ENCODE peak calls at places on chromosome 12, in eight cellular contexts. W is keratinocyte, B is GM10248, H is progenitor cell of endocrine pancreas, C is heart left ventricle, M is body of pancreas, Q is AG04449, L is cardiac fibroblast. J is an unnamed sample.

GRCh38 chr12:14841761-14842160 is 1.6 kb downstream of the ART4 start:
- DNase-seq in W (no peak), B (no peak), H (no peak), C (no peak), M (peak), Q (no peak), L (peak), J (peak)

GRCh38 chr12:67096533-67097318 is 172.4 kb upstream of the CAND1 start:
- DNase-seq in W (no peak), B (no peak), H (no peak), C (no peak), M (no peak), Q (no peak), L (peak), J (no peak)

GRCh38 chr12:66500841-66501240 is 178.0 kb downstream of the GRIP1 start:
- DNase-seq in W (no peak), B (peak), H (no peak), C (no peak), M (no peak), Q (no peak), L (no peak), J (no peak)

GRCh38 chr12:52327830-52328500 is 6.8 kb upstream of the KRT83 start:
- DNase-seq in W (no peak), B (no peak), H (no peak), C (no peak), M (no peak), Q (no peak), L (no peak), J (no peak)

GRCh38 chr12:8697476-8698131 is at the start of gene RIMKLB:
- DNase-seq in W (no peak), B (peak), H (peak), C (peak), M (peak), Q (no peak), L (peak), J (peak)

GRCh38 chr12:66552753-66553152 is 126.1 kb downstream of the GRIP1 start:
- DNase-seq in W (no peak), B (no peak), H (no peak), C (no peak), M (no peak), Q (no peak), L (no peak), J (no peak)

GRCh38 chr12:43805857-43806736 is at the start of gene TWF1:
- DNase-seq in W (no peak), B (peak), H (peak), C (peak), M (peak), Q (no peak), L (peak), J (peak)

GRCh38 chr12:112518336-112518735 is 99.6 kb downstream of the PTPN11 start:
- DNase-seq in W (no peak), B (no peak), H (no peak), C (no peak), M (no peak), Q (no peak), L (no peak), J (no peak)

GRCh38 chr12:62540354-62540753 is 73.7 kb downstream of the MON2 start:
- DNase-seq in W (no peak), B (no peak), H (no peak), C (no peak), M (no peak), Q (no peak), L (no peak), J (no peak)

GRCh38 chr12:22670762-22671161 is 45.8 kb downstream of the ETNK1 start:
- DNase-seq in W (no peak), B (no peak), H (no peak), C (no peak), M (no peak), Q (no peak), L (peak), J (no peak)

GRCh38 chr12:131101703-131102492 is 148.2 kb downstream of the ADGRD1 start:
- DNase-seq in W (no peak), B (peak), H (no peak), C (no peak), M (no peak), Q (no peak), L (no peak), J (no peak)

GRCh38 chr12:62438098-62438692 is 28.4 kb upstream of the MON2 start:
- DNase-seq in W (peak), B (peak), H (no peak), C (no peak), M (peak), Q (peak), L (peak), J (peak)

GRCh38 chr12:90211017-90211416 is 502.4 kb upstream of the ATP2B1 start:
- DNase-seq in W (peak), B (no peak), H (no peak), C (no peak), M (no peak), Q (peak), L (peak), J (no peak)

GRCh38 chr12:122669397-122670070 is 33.6 kb downstream of the HCAR2 start:
- DNase-seq in W (no peak), B (no peak), H (no peak), C (no peak), M (no peak), Q (no peak), L (peak), J (no peak)

GRCh38 chr12:132438139-132438700 is 51.7 kb upstream of the FBRSL1 start:
- DNase-seq in W (no peak), B (no peak), H (no peak), C (no peak), M (no peak), Q (no peak), L (no peak), J (no peak)

GRCh38 chr12:51591020-51591901 is at the start of gene SCN8A:
- DNase-seq in W (no peak), B (peak), H (peak), C (peak), M (peak), Q (no peak), L (peak), J (peak)

GRCh38 chr12:45987339-45987726 is 3.0 kb downstream of the SCAF11 start:
- DNase-seq in W (no peak), B (no peak), H (no peak), C (no peak), M (no peak), Q (no peak), L (no peak), J (no peak)

GRCh38 chr12:101536069-101536674 is 58.6 kb upstream of the MYBPC1 start:
- DNase-seq in W (no peak), B (no peak), H (no peak), C (no peak), M (no peak), Q (no peak), L (no peak), J (no peak)

GRCh38 chr12:128059621-128060370 is 207.2 kb upstream of the TMEM132C start:
- DNase-seq in W (no peak), B (no peak), H (no peak), C (no peak), M (no peak), Q (no peak), L (no peak), J (no peak)
- TF ChIP-seq CTCF in W (no peak), B (no peak), H (no peak), C (no peak), M (no peak), Q (no peak), L (no peak), J (no peak)

DNA sequence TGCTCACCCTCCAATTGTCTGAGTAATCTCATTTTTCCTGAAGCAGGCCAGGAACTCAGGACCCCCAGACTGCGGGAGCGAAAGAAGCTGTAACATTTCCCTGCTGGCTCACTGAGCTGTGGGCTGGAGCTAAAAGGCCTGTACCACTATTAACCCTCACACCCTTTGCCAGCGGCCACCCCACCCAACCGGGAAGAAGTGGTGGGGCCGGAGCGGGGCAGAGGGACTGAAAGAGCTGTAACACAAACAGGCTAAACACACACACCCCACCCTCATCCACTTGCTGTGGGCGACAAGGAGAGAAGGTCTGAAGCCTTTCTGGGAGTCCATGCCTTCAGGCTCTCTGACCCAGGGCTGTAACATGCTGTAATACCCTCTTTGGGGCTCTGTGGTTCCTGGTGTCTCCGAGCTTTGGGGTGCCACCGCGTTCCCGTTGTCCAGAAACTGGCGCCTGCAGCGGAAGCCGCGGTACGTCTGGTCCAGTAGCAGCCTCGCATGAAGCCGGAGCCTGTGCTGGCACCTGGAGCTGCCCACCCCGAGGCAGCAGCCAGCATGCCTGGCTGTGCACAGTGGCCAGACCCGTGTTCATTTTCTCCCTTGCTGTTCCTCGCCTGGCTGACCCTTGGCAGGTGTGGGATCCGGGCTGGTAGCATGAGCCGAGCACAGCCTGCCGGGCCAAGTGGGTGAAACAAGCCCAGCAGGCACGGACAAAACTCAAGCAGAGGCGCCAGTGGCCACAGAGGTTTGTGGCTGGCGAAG is 345.5 kb upstream of the MGAT4C start:
- DNase-seq in W (no peak), B (no peak), H (no peak), C (peak), M (no peak), Q (no peak), L (no peak), J (no peak)
- TF ChIP-seq CTCF in W (no peak), B (no peak), H (no peak), C (no peak), M (no peak), Q (no peak), L (no peak), J (no peak)

DNA sequence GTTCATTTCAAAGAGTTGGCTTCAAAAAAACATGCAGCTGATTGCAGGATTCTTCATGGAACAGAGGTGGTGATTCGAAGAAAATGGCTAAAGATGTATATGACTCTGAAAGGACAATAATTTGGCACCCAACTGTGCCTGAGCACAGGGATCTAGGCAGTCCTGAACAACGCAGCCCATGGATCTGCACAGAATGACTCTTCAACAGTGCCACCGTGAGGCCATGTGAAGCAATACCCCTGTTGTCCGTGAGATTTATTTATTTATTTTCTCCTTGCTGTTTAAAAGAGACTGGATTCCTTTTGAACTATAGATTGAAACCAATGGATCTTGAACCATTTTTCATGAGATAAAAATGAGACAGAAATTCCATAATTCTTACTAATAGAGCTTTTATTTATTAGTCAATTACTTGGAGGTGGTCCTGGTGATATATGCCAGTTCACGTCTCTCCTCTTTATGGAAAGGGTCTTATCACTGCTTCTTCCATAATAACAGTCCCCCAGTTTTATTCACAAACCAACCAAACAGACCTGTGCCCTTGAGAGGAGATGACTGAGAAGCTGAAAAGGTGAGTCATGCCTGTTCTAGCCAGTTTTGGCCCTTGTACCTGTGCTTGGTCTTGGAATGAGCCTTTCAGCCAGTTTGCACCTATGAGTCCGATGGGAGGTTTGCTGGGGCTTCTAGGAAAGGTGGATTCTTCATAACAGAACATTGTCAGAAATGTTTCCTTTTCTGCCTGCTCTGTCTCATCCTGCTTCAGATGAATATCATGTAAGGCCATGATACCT is 1598.3 kb downstream of the AACS start:
- DNase-seq in W (no peak), B (no peak), H (no peak), C (no peak), M (no peak), Q (no peak), L (peak), J (peak)
- TF ChIP-seq CTCF in W (peak), B (no peak), H (peak), C (no peak), M (no peak), Q (no peak), L (peak), J (no peak)

GRCh38 chr12:6723607-6724408 is at the start of gene COPS7A:
- DNase-seq in W (peak), B (peak), H (peak), C (peak), M (peak), Q (peak), L (peak), J (peak)
- TF ChIP-seq CTCF in W (no peak), B (peak), H (no peak), C (no peak), M (no peak), Q (no peak), L (no peak), J (no peak)

GRCh38 chr12:65300679-65301349 is 22.3 kb downstream of the MSRB3 start:
- DNase-seq in W (no peak), B (no peak), H (no peak), C (no peak), M (no peak), Q (no peak), L (no peak), J (peak)
- TF ChIP-seq CTCF in W (peak), B (no peak), H (peak), C (peak), M (no peak), Q (peak), L (peak), J (peak)

GRCh38 chr12:34257093-34257492 is 234.8 kb downstream of the ALG10 start:
- DNase-seq in W (no peak), B (no peak), H (no peak), C (no peak), M (no peak), Q (no peak), L (no peak), J (no peak)
- TF ChIP-seq CTCF in W (no peak), B (no peak), H (no peak), C (no peak), M (no peak), Q (no peak), L (no peak), J (no peak)

J was measured in Calu3.